ENCODE peak calls at places on chromosomes 12 and 14, in eight cellular contexts. H is suprapubic skin, J is GM23338, N is upper lobe of left lung, Z is SK-N-SH, I is stomach, Q is endothelial cell of umbilical vein, A is Panc1. K is an unnamed sample. For H3K4me1, the result is how much of the 10 kb centered on the place peaks cover.

GRCh38 chr14:65412189-65412846 is at the start of gene FUT8:
- DNase-seq in J (peak), Q (peak), N (peak), A (peak), H (peak), I (peak), Z (peak), K (peak)

GRCh38 chr12:108825205-108825950 is 32.0 kb downstream of the SSH1 start:
- DNase-seq in Z (no peak), N (no peak), I (no peak), Q (no peak), J (no peak), A (no peak), H (no peak), K (no peak)

GRCh38 chr12:108721824-108722223 is 9.5 kb downstream of the CORO1C start:
- DNase-seq in J (no peak), N (no peak), I (no peak), A (no peak), H (no peak), Q (no peak), Z (no peak), K (no peak)

GRCh38 chr12:126668961-126669360 is 1598.0 kb upstream of the TMEM132C start:
- DNase-seq in H (no peak), Q (no peak), I (no peak), A (no peak), J (no peak), Z (no peak), N (no peak), K (no peak)

GRCh38 chr14:45201908-45202307 is 51.1 kb downstream of the MIS18BP1 start:
- DNase-seq in Z (peak), A (no peak), N (no peak), Q (peak), I (no peak), H (no peak), J (peak), K (no peak)

GRCh38 chr12:120598674-120599463 is 17.7 kb upstream of the POP5 start:
- DNase-seq in I (peak), Q (no peak), Z (no peak), A (no peak), J (no peak), H (no peak), N (no peak), K (no peak)

GRCh38 chr14:45819107-45819506 is 566.1 kb upstream of the MIS18BP1 start:
- DNase-seq in N (no peak), J (no peak), I (no peak), Z (no peak), A (no peak), H (no peak), Q (no peak), K (no peak)

GRCh38 chr14:89425931-89426330 is 8.9 kb upstream of the FOXN3 start:
- DNase-seq in A (no peak), Z (no peak), H (no peak), Q (peak), N (no peak), J (no peak), I (no peak), K (no peak)

GRCh38 chr12:93181396-93181965 is 196.2 kb upstream of the NUDT4 start:
- DNase-seq in N (no peak), A (no peak), H (no peak), Z (no peak), I (no peak), J (no peak), Q (peak), K (no peak)

GRCh38 chr12:71567562-71567961 is 96.1 kb downstream of the ZFC3H1 start:
- DNase-seq in N (no peak), A (no peak), Z (no peak), J (peak), I (no peak), H (no peak), Q (no peak), K (no peak)

GRCh38 chr12:54538136-54538700 is 11.2 kb upstream of the PDE1B start:
- DNase-seq in Q (no peak), J (no peak), Z (no peak), H (no peak), A (no peak), I (no peak), N (no peak), K (no peak)

GRCh38 chr12:1501695-1502440 is 92.5 kb downstream of the FBXL14 start:
- DNase-seq in Z (no peak), Q (no peak), N (no peak), I (no peak), J (no peak), H (no peak), A (no peak), K (no peak)

GRCh38 chr12:94545937-94546771 is 86.5 kb upstream of the CEP83 start:
- DNase-seq in Z (peak), J (peak), I (peak), N (no peak), Q (peak), A (peak), H (no peak), K (no peak)

GRCh38 chr12:126617312-126617711 is 1552.1 kb downstream of the AACS start:
- DNase-seq in A (no peak), Z (peak), I (no peak), J (peak), H (no peak), Q (no peak), N (no peak), K (no peak)

GRCh38 chr14:32629146-32629545 is 300.0 kb downstream of the AKAP6 start:
- DNase-seq in I (no peak), Q (no peak), A (no peak), N (no peak), J (no peak), H (no peak), Z (no peak), K (no peak)

GRCh38 chr14:90842726-90843125 is 26.5 kb upstream of the TTC7B start:
- DNase-seq in Q (no peak), J (no peak), I (no peak), H (no peak), Z (no peak), N (no peak), A (no peak), K (no peak)

GRCh38 chr12:54357802-54358619 is 6.3 kb downstream of the GPR84 start:
- DNase-seq in H (no peak), Z (no peak), I (no peak), N (no peak), Q (peak), J (no peak), A (no peak), K (no peak)

GRCh38 chr12:95942106-95942531 is 295 bp downstream of the CCDC38 start:
- DNase-seq in N (no peak), J (peak), H (no peak), Z (no peak), A (no peak), Q (no peak), I (no peak), K (no peak)

GRCh38 chr12:54173066-54173726 is 15.6 kb downstream of the SMUG1 start:
- DNase-seq in J (peak), Q (peak), Z (peak), A (no peak), I (peak), N (peak), H (no peak), K (no peak)

GRCh38 chr12:2301531-2302461 is 249.0 kb downstream of the CACNA1C start:
- DNase-seq in I (no peak), J (no peak), A (no peak), N (no peak), Z (no peak), Q (no peak), H (no peak), K (no peak)

GRCh38 chr14:61511558-61511924 is 183.8 kb upstream of the HIF1A start:
- DNase-seq in J (no peak), I (no peak), N (no peak), Z (no peak), H (no peak), A (no peak), Q (peak), K (no peak)

GRCh38 chr14:67421356-67422224 is 9.6 kb upstream of the PLEK2 start:
- DNase-seq in J (no peak), I (no peak), N (no peak), Q (no peak), H (no peak), A (no peak), Z (no peak), K (no peak)

GRCh38 chr14:30108975-30109700 is 181.5 kb upstream of the PRKD1 start:
- DNase-seq in N (no peak), J (no peak), Z (no peak), Q (no peak), A (no peak), H (no peak), I (no peak), K (no peak)

GRCh38 chr14:105999361-106000028 is 473.1 kb downstream of the TMEM121 start:
- DNase-seq in I (peak), A (no peak), N (peak), H (no peak), J (peak), Z (no peak), Q (no peak), K (peak)

GRCh38 chr14:37599527-37600368 is 4.3 kb downstream of the TTC6 start:
- DNase-seq in J (peak), N (peak), A (no peak), Q (no peak), H (no peak), I (no peak), Z (no peak), K (no peak)

GRCh38 chr12:130658561-130658960 is 57.5 kb downstream of the RIMBP2 start:
- DNase-seq in I (no peak), J (no peak), A (no peak), Z (no peak), Q (no peak), H (no peak), N (no peak), K (no peak)

GRCh38 chr12:130658106-130658505 is 58.0 kb downstream of the RIMBP2 start:
- DNase-seq in J (no peak), Z (no peak), I (no peak), A (no peak), H (no peak), Q (no peak), N (no peak), K (no peak)

GRCh38 chr12:130655010-130655409 is 61.1 kb downstream of the RIMBP2 start:
- DNase-seq in A (no peak), I (no peak), J (no peak), Z (no peak), H (no peak), N (no peak), Q (no peak), K (no peak)

GRCh38 chr12:130655881-130656280 is 60.2 kb downstream of the RIMBP2 start:
- DNase-seq in I (no peak), Z (no peak), Q (no peak), H (no peak), A (no peak), N (no peak), J (no peak), K (no peak)

GRCh38 chr12:130656411-130656810 is 59.7 kb downstream of the RIMBP2 start:
- DNase-seq in A (no peak), Z (no peak), Q (no peak), H (no peak), I (no peak), J (no peak), N (no peak), K (no peak)
- H3K4me1 ChIP-seq in A (under half), Z (under half), Q (under half), H (under half), I (under half), J (under half), N (under half), K (under half)

GRCh38 chr14:28777773-28778606 is 11.4 kb downstream of the FOXG1 start:
- DNase-seq in H (no peak), I (no peak), Q (no peak), Z (no peak), A (no peak), N (no peak), J (peak), K (no peak)
- TF ChIP-seq POLR2AphosphoS5 in H (no peak), I (no peak), Q (no peak), Z (no peak), A (no peak), N (no peak), J (no peak), K (no peak)

DNA sequence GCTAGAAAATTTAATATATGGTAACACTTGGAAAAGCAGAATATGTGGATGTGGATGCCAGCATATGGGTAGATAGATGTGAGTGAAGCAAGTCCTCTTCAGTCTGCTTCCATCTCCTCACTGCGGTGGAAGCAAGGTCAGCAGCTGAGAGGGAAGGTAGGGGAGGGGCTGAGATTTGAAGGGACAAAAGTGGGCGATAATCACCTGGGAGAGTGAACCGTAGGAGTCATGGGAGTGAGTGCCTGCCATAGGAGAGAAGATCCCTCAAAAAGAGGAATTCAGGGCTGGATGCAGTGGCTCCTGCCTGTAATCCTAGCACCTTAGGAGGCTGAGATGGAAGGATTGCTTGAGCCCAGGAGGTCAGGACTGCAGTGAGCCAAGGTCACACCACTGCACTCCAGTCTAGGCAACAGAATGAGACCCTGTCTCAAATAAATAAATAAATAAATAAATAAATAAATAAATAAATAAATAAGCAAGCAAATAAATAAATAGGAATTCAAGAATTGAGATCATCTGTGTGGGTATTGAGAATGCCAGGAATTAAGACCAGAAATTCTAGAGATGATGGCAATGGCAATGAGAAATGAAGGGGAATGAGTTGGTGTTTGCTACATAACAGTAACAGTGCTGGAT is 123.4 kb downstream of the BICD1 start:
- DNase-seq in A (no peak), Q (no peak), Z (no peak), N (no peak), J (no peak), H (no peak), I (no peak), K (no peak)
- H3K4me1 ChIP-seq in A (under half), Q (under half), Z (under half), N (under half), J (under half), H (under half), I (under half), K (under half)

DNA sequence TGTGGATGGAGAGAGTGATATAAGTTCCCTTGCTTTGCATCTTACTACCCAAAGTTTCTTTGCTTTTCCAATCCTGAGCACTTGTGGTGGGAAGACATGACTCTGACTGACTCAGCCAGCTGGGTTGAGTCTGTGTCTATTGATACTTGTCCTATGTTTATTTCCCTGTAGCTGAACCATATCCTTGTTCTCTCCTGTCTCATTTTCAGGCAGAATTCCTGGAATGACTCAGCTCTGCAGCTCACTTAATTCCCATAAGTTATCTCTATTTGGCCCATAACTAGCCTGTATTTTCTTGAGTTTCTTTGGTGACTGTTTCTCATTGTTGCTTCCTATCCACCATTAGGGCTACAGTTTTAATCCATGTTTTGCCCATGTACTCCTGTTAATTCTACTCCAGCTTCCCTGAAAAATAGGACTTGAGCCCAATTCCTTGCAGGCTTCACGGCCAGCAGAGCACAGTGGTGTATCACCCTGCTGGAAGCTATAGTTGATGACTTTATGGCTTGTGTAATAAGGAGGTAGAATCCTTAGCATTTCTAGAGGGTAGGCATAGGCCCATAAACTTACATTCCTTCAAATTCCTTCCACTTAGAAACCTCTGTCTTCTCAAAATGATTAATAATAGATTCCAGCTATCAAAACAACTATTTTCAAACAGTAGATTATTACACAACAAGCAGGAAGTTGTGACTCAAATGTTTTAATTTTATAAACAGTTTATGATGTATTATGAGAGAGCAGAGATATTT is 183.1 kb downstream of the TMTC3 start:
- DNase-seq in N (no peak), I (no peak), A (no peak), Q (peak), Z (no peak), J (no peak), H (no peak), K (no peak)
- TF ChIP-seq POLR2AphosphoS5 in N (no peak), I (no peak), A (no peak), Q (no peak), Z (no peak), J (no peak), H (no peak), K (no peak)

DNA sequence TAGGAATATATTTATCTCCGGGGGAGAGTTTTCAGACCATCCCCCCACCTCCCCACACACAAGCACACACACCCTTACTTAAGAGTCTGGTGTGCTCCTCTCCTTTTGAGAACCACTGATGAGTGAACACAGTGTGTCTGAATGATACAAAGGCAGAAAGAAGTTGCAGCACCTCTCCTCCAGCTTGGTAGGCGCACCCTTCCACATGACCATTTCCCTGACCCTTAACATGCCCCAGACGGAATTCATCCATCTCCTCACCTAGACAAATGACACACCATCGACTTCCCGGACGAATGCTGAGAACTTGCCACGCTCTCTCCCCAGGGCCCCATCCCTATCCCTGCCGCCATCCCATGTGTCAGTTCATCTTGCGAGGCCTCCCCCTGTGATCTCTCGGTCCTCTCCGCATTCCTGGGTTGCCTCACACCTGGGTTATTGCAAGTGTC is 3.9 kb downstream of the TNFRSF1A start:
- DNase-seq in H (no peak), I (no peak), Q (peak), Z (no peak), J (no peak), A (no peak), N (no peak), K (no peak)
- H3K4me1 ChIP-seq in H (half or more), I (half or more), Q (half or more), Z (half or more), J (half or more), A (half or more), N (half or more), K (half or more)

GRCh38 chr14:54785778-54786160 is 116.9 kb downstream of the GCH1 start:
- DNase-seq in A (no peak), Q (no peak), J (no peak), N (no peak), I (no peak), Z (no peak), H (no peak), K (no peak)
- TF ChIP-seq POLR2AphosphoS5 in A (no peak), Q (no peak), J (no peak), N (no peak), I (no peak), Z (no peak), H (no peak), K (no peak)

DNA sequence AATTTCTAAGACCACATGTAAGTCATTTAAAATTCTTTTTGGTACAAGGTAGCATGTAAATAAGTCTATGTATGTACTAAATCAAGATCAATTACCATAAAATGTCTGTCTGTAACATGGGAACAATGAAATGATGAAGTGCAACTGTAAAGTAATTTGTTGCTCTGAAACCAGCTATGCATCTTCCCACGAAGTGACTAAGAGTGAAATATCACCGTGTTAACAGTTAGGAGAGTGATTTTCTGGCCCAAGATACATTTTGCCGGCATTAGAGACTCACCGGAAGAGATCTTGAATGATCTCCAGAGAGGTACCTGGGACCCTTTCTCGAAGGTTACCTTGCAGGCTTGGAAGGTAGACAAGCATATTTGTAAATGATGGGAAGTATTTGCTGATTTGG is 105.8 kb downstream of the SAMD4A start:
- DNase-seq in Q (no peak), N (no peak), A (no peak), H (no peak), I (no peak), Z (no peak), J (no peak), K (no peak)
- H3K4me1 ChIP-seq in Q (under half), N (under half), A (under half), H (under half), I (half or more), Z (half or more), J (under half), K (half or more)

GRCh38 chr12:27919671-27920235 is 52.8 kb downstream of the PTHLH start:
- DNase-seq in Z (no peak), Q (no peak), J (no peak), I (no peak), H (no peak), N (no peak), A (no peak), K (peak)

GRCh38 chr12:27924350-27925140 is 48.0 kb downstream of the PTHLH start:
- DNase-seq in I (no peak), J (no peak), A (no peak), Q (peak), N (no peak), H (no peak), Z (no peak), K (no peak)

GRCh38 chr12:27927347-27927746 is 45.2 kb downstream of the PTHLH start:
- DNase-seq in H (no peak), Z (no peak), N (no peak), A (no peak), I (no peak), Q (no peak), J (no peak), K (no peak)

GRCh38 chr12:27922591-27923139 is 49.9 kb downstream of the PTHLH start:
- DNase-seq in H (no peak), Z (no peak), I (no peak), Q (peak), A (no peak), J (no peak), N (no peak), K (peak)
- TF ChIP-seq POLR2AphosphoS5 in H (no peak), Z (no peak), I (no peak), Q (no peak), A (no peak), J (no peak), N (no peak), K (no peak)

GRCh38 chr12:9319044-9319841 is 111.0 kb upstream of the PZP start:
- DNase-seq in Q (no peak), Z (peak), H (no peak), I (no peak), J (no peak), N (no peak), A (no peak), K (no peak)
- H3K4me1 ChIP-seq in Q (under half), Z (under half), H (under half), I (under half), J (under half), N (under half), A (under half), K (under half)

GRCh38 chr14:21915814-21916213 is 242.2 kb upstream of the OR4E1 start:
- DNase-seq in J (no peak), H (no peak), I (peak), Z (no peak), N (no peak), Q (peak), A (no peak), K (no peak)
- TF ChIP-seq POLR2AphosphoS5 in J (no peak), H (no peak), I (peak), Z (no peak), N (no peak), Q (peak), A (no peak), K (no peak)

K was measured in esophagus muscularis mucosa.